ENCODE peak calls at places on chromosomes 13 and 19, in nine cellular contexts. L, X, G, H, S, V, P, U and O are unnamed samples.

GRCh38 chr13:37225414-37226047 is 120.1 kb upstream of the CSNK1A1L start:
- DNase-seq in P (peak), G (no peak), L (no peak), S (no peak), H (peak), U (no peak), V (peak), X (no peak), O (no peak)

GRCh38 chr13:39900106-39900750 is 244.8 kb downstream of the COG6 start:
- DNase-seq in V (no peak), P (no peak), G (no peak), H (peak), U (no peak), L (no peak), S (no peak), X (no peak), O (peak)

GRCh38 chr13:95156208-95156607 is 145.0 kb downstream of the ABCC4 start:
- DNase-seq in H (peak), S (no peak), G (no peak), V (no peak), X (no peak), L (no peak), U (no peak), P (no peak), O (peak)

GRCh38 chr19:54439174-54439851 is 9.7 kb upstream of the LENG8 start:
- DNase-seq in X (no peak), H (peak), V (peak), G (peak), P (peak), S (peak), L (peak), U (no peak), O (peak)

GRCh38 chr13:99301913-99302636 is 5.1 kb downstream of the GPR183 start:
- DNase-seq in P (no peak), H (no peak), S (no peak), V (no peak), L (no peak), G (no peak), U (peak), X (no peak), O (no peak)

GRCh38 chr13:73223372-73223781 is 164.6 kb downstream of the KLF5 start:
- DNase-seq in V (no peak), G (no peak), P (peak), U (no peak), S (no peak), X (peak), H (no peak), L (no peak), O (no peak)

GRCh38 chr13:78137404-78138142 is 218.9 kb upstream of the EDNRB start:
- DNase-seq in H (peak), U (peak), S (peak), P (peak), G (peak), X (peak), L (no peak), V (peak), O (peak)

GRCh38 chr13:80035096-80035495 is 305.8 kb downstream of the SPRY2 start:
- DNase-seq in P (no peak), S (no peak), L (no peak), V (no peak), U (no peak), H (no peak), X (no peak), G (no peak), O (no peak)

GRCh38 chr19:41325947-41326706 is 16.2 kb downstream of the CCDC97 start:
- DNase-seq in G (no peak), U (peak), V (peak), H (peak), P (no peak), X (no peak), L (no peak), S (no peak), O (peak)

GRCh38 chr19:47323872-47324271 is 8.1 kb upstream of the C5AR2 start:
- DNase-seq in S (no peak), G (no peak), H (no peak), U (no peak), L (no peak), V (no peak), X (no peak), P (no peak), O (no peak)

GRCh38 chr13:37289212-37289935 is 183.9 kb upstream of the CSNK1A1L start:
- DNase-seq in U (no peak), H (no peak), P (no peak), X (no peak), L (no peak), S (no peak), G (no peak), V (no peak), O (no peak)

GRCh38 chr13:51525567-51526165 is 58.6 kb upstream of the WDFY2 start:
- DNase-seq in V (no peak), X (no peak), H (no peak), U (no peak), P (peak), L (no peak), G (no peak), S (no peak), O (no peak)

GRCh38 chr13:109196896-109197295 is 567.5 kb downstream of the MYO16 start:
- DNase-seq in P (no peak), S (no peak), U (no peak), L (no peak), V (no peak), H (no peak), G (no peak), X (no peak), O (no peak)

GRCh38 chr13:81017525-81018152 is 676.7 kb upstream of the SPRY2 start:
- DNase-seq in S (peak), L (no peak), V (peak), G (no peak), P (peak), U (peak), H (peak), X (peak), O (peak)

GRCh38 chr13:113561417-113562084 is 23.0 kb upstream of the TFDP1 start:
- DNase-seq in P (no peak), S (no peak), U (no peak), L (peak), G (no peak), V (no peak), H (no peak), X (no peak), O (no peak)